ENCODE peak calls at places on chromosomes 3 and 15, in nine cellular contexts. One of them, this sample, is unnamed.

GRCh38 chr15:74365619-74366445 is 1.6 kb downstream of the CYP11A1 start:
- DNase-seq in IMR-90: peak; percentile 41
- DNase-seq in heart right ventricle: peak; percentile 44
- DNase-seq in DND-41: no peak
- DNase-seq in gastrocnemius medialis: no peak
- DNase-seq in CD8-positive, alpha-beta T cell: peak; percentile 27
- DNase-seq in upper lobe of right lung: peak; percentile 77
- DNase-seq in ovary: peak; percentile 75
- DNase-seq in endodermal cell: peak; percentile 87
- DNase-seq in this sample: peak; percentile 69

GRCh38 chr3:38315488-38316230 is 30.9 kb upstream of the XYLB start:
- DNase-seq in gastrocnemius medialis: no peak
- DNase-seq in IMR-90: no peak
- DNase-seq in endodermal cell: no peak
- DNase-seq in ovary: no peak
- DNase-seq in DND-41: no peak
- DNase-seq in upper lobe of right lung: no peak
- DNase-seq in heart right ventricle: no peak
- DNase-seq in CD8-positive, alpha-beta T cell: no peak
- DNase-seq in this sample: no peak

GRCh38 chr3:138861755-138862333 is 27.1 kb upstream of the PIK3CB start:
- DNase-seq in heart right ventricle: no peak
- DNase-seq in CD8-positive, alpha-beta T cell: no peak
- DNase-seq in gastrocnemius medialis: no peak
- DNase-seq in upper lobe of right lung: no peak
- DNase-seq in endodermal cell: peak; percentile 93
- DNase-seq in IMR-90: peak; percentile 81
- DNase-seq in DND-41: no peak
- DNase-seq in ovary: no peak
- DNase-seq in this sample: no peak

GRCh38 chr3:157534725-157535161 is 31.5 kb upstream of the VEPH1 start:
- DNase-seq in IMR-90: no peak
- DNase-seq in DND-41: no peak
- DNase-seq in endodermal cell: no peak
- DNase-seq in CD8-positive, alpha-beta T cell: no peak
- DNase-seq in ovary: no peak
- DNase-seq in gastrocnemius medialis: no peak
- DNase-seq in upper lobe of right lung: no peak
- DNase-seq in heart right ventricle: no peak
- DNase-seq in this sample: no peak

GRCh38 chr3:39192490-39193092 is at the start of gene XIRP1:
- DNase-seq in CD8-positive, alpha-beta T cell: no peak
- DNase-seq in endodermal cell: peak; percentile 35
- DNase-seq in IMR-90: peak; percentile 33
- DNase-seq in DND-41: no peak
- DNase-seq in heart right ventricle: peak; percentile 60
- DNase-seq in gastrocnemius medialis: peak; percentile 79
- DNase-seq in upper lobe of right lung: no peak
- DNase-seq in ovary: no peak
- DNase-seq in this sample: no peak

GRCh38 chr3:194379231-194379630 is 9.7 kb upstream of the LRRC15 start:
- DNase-seq in DND-41: no peak
- DNase-seq in IMR-90: no peak
- DNase-seq in upper lobe of right lung: peak; percentile 23
- DNase-seq in CD8-positive, alpha-beta T cell: no peak
- DNase-seq in ovary: no peak
- DNase-seq in heart right ventricle: no peak
- DNase-seq in endodermal cell: peak; percentile 34
- DNase-seq in gastrocnemius medialis: no peak
- DNase-seq in this sample: no peak

GRCh38 chr3:73955671-73956070 is 330.9 kb upstream of the PDZRN3 start:
- DNase-seq in heart right ventricle: no peak
- DNase-seq in ovary: no peak
- DNase-seq in endodermal cell: no peak
- DNase-seq in gastrocnemius medialis: no peak
- DNase-seq in DND-41: no peak
- DNase-seq in IMR-90: no peak
- DNase-seq in upper lobe of right lung: no peak
- DNase-seq in CD8-positive, alpha-beta T cell: no peak
- DNase-seq in this sample: no peak

GRCh38 chr3:122921791-122922651 is 105.5 kb downstream of the SEMA5B start:
- DNase-seq in gastrocnemius medialis: no peak
- DNase-seq in upper lobe of right lung: no peak
- DNase-seq in CD8-positive, alpha-beta T cell: no peak
- DNase-seq in DND-41: no peak
- DNase-seq in endodermal cell: peak; percentile 84
- DNase-seq in IMR-90: no peak
- DNase-seq in heart right ventricle: no peak
- DNase-seq in ovary: no peak
- DNase-seq in this sample: no peak

GRCh38 chr15:81301815-81302399 is 22.0 kb downstream of the STARD5 start:
- DNase-seq in endodermal cell: no peak
- DNase-seq in IMR-90: no peak
- DNase-seq in heart right ventricle: peak; percentile 27
- DNase-seq in gastrocnemius medialis: no peak
- DNase-seq in upper lobe of right lung: no peak
- DNase-seq in DND-41: no peak
- DNase-seq in CD8-positive, alpha-beta T cell: no peak
- DNase-seq in ovary: no peak
- DNase-seq in this sample: no peak

GRCh38 chr3:88013592-88013991 is 45.2 kb downstream of the CGGBP1 start:
- DNase-seq in upper lobe of right lung: no peak
- DNase-seq in heart right ventricle: no peak
- DNase-seq in ovary: no peak
- DNase-seq in DND-41: no peak
- DNase-seq in endodermal cell: no peak
- DNase-seq in CD8-positive, alpha-beta T cell: no peak
- DNase-seq in gastrocnemius medialis: no peak
- DNase-seq in IMR-90: no peak
- DNase-seq in this sample: no peak

GRCh38 chr15:66253643-66254363 is at the start of gene MEGF11:
- DNase-seq in endodermal cell: no peak
- DNase-seq in upper lobe of right lung: no peak
- DNase-seq in DND-41: no peak
- DNase-seq in ovary: peak; percentile 26
- DNase-seq in gastrocnemius medialis: no peak
- DNase-seq in heart right ventricle: no peak
- DNase-seq in IMR-90: peak; percentile 28
- DNase-seq in CD8-positive, alpha-beta T cell: no peak
- DNase-seq in this sample: no peak

GRCh38 chr3:186109897-186110803 is 1.3 kb upstream of the ETV5 start:
- DNase-seq in IMR-90: peak; percentile 21
- DNase-seq in endodermal cell: peak; percentile 80
- DNase-seq in upper lobe of right lung: peak; percentile 77
- DNase-seq in DND-41: no peak
- DNase-seq in gastrocnemius medialis: peak; percentile 43
- DNase-seq in heart right ventricle: no peak
- DNase-seq in ovary: no peak
- DNase-seq in CD8-positive, alpha-beta T cell: no peak
- DNase-seq in this sample: peak; percentile 32

GRCh38 chr3:178054505-178054904 is 481.7 kb upstream of the KCNMB2 start:
- DNase-seq in endodermal cell: no peak
- DNase-seq in gastrocnemius medialis: no peak
- DNase-seq in CD8-positive, alpha-beta T cell: no peak
- DNase-seq in heart right ventricle: no peak
- DNase-seq in IMR-90: no peak
- DNase-seq in ovary: no peak
- DNase-seq in upper lobe of right lung: no peak
- DNase-seq in DND-41: no peak
- DNase-seq in this sample: no peak

GRCh38 chr3:49132437-49133225 is at the start of gene LAMB2:
- DNase-seq in IMR-90: peak; percentile 74
- DNase-seq in upper lobe of right lung: peak; percentile 80
- DNase-seq in ovary: peak; percentile 83
- DNase-seq in CD8-positive, alpha-beta T cell: no peak
- DNase-seq in gastrocnemius medialis: peak; percentile 59
- DNase-seq in DND-41: no peak
- DNase-seq in heart right ventricle: peak; percentile 90
- DNase-seq in endodermal cell: peak; percentile 94
- DNase-seq in this sample: peak; percentile 80

DNA sequence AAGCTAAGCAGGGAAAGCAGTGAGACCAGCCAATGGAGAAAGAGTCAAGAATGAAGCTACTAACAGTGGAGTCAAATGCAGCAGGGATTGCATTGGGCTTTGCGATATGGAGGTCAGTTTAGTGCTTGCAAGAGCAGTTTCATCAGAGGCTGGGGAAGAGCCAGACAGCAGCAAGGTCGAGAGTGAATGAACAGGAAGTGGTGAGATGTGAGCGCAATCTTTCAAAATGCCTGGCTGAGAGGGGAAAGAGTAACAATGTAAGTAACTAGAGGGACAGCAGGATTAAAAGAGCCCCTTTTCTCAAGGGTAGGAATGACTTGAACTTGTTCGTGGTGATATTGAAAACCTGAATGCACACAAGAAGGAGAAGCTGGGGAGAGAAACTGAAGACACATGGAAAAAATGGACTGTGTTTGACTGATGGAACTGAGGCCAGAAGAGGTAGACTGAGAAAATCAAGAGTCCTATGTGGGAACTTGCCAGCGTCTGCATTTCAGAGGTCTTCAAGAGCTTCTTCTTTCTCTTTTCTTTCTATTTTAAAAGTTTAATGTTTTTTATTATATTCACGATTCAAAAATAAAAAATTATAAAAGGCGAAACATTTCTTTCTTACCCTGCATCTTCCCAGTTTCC is 30.6 kb upstream of the GPR160 start:
- DNase-seq in upper lobe of right lung: no peak
- DNase-seq in ovary: no peak
- DNase-seq in CD8-positive, alpha-beta T cell: peak; percentile 19
- DNase-seq in heart right ventricle: no peak
- DNase-seq in endodermal cell: no peak
- DNase-seq in DND-41: peak; percentile 79
- DNase-seq in gastrocnemius medialis: no peak
- DNase-seq in IMR-90: peak; percentile 84
- DNase-seq in this sample: no peak
- TF ChIP-seq CTCF in upper lobe of right lung: no peak
- TF ChIP-seq CTCF in ovary: no peak
- TF ChIP-seq CTCF in CD8-positive, alpha-beta T cell: no peak
- TF ChIP-seq CTCF in heart right ventricle: no peak
- TF ChIP-seq CTCF in endodermal cell: no peak
- TF ChIP-seq CTCF in DND-41: no peak
- TF ChIP-seq CTCF in gastrocnemius medialis: no peak
- TF ChIP-seq CTCF in IMR-90: no peak
- TF ChIP-seq CTCF in this sample: no peak

GRCh38 chr3:13495921-13496723 is 16.0 kb downstream of the HDAC11 start:
- DNase-seq in ovary: peak; percentile 77
- DNase-seq in heart right ventricle: peak; percentile 79
- DNase-seq in endodermal cell: peak; percentile 93
- DNase-seq in gastrocnemius medialis: peak; percentile 76
- DNase-seq in IMR-90: peak; percentile 79
- DNase-seq in CD8-positive, alpha-beta T cell: peak; percentile 68
- DNase-seq in upper lobe of right lung: peak; percentile 82
- DNase-seq in DND-41: peak; percentile 82
- DNase-seq in this sample: peak; percentile 74
- H3K4me3 ChIP-seq in ovary: no peak overlapping the region
- H3K4me3 ChIP-seq in heart right ventricle: no peak overlapping the region
- H3K4me3 ChIP-seq in endodermal cell: no peak overlapping the region
- H3K4me3 ChIP-seq in gastrocnemius medialis: no peak overlapping the region
- H3K4me3 ChIP-seq in IMR-90: no peak overlapping the region
- H3K4me3 ChIP-seq in CD8-positive, alpha-beta T cell: no peak overlapping the region
- H3K4me3 ChIP-seq in upper lobe of right lung: no peak overlapping the region
- H3K4me3 ChIP-seq in DND-41: no peak overlapping the region
- H3K4me3 ChIP-seq in this sample: no peak overlapping the region

GRCh38 chr3:43016513-43016865 is 37.4 kb downstream of the GASK1A start:
- DNase-seq in IMR-90: no peak
- DNase-seq in endodermal cell: peak; percentile 9
- DNase-seq in gastrocnemius medialis: no peak
- DNase-seq in ovary: no peak
- DNase-seq in DND-41: peak; percentile 52
- DNase-seq in heart right ventricle: no peak
- DNase-seq in CD8-positive, alpha-beta T cell: no peak
- DNase-seq in upper lobe of right lung: no peak
- DNase-seq in this sample: no peak

GRCh38 chr3:43017038-43017437 is 37.9 kb downstream of the GASK1A start:
- DNase-seq in DND-41: no peak
- DNase-seq in upper lobe of right lung: no peak
- DNase-seq in CD8-positive, alpha-beta T cell: no peak
- DNase-seq in IMR-90: no peak
- DNase-seq in heart right ventricle: no peak
- DNase-seq in gastrocnemius medialis: no peak
- DNase-seq in ovary: no peak
- DNase-seq in endodermal cell: no peak
- DNase-seq in this sample: no peak

GRCh38 chr3:43017593-43018195 is 38.6 kb downstream of the GASK1A start:
- DNase-seq in endodermal cell: peak; percentile 33
- DNase-seq in upper lobe of right lung: no peak
- DNase-seq in ovary: no peak
- DNase-seq in CD8-positive, alpha-beta T cell: no peak
- DNase-seq in gastrocnemius medialis: no peak
- DNase-seq in IMR-90: no peak
- DNase-seq in heart right ventricle: no peak
- DNase-seq in DND-41: no peak
- DNase-seq in this sample: no peak

GRCh38 chr3:43022111-43022510 is 43.0 kb downstream of the GASK1A start:
- DNase-seq in CD8-positive, alpha-beta T cell: no peak
- DNase-seq in heart right ventricle: no peak
- DNase-seq in DND-41: no peak
- DNase-seq in gastrocnemius medialis: no peak
- DNase-seq in endodermal cell: no peak
- DNase-seq in IMR-90: no peak
- DNase-seq in upper lobe of right lung: no peak
- DNase-seq in ovary: no peak
- DNase-seq in this sample: no peak

DNA sequence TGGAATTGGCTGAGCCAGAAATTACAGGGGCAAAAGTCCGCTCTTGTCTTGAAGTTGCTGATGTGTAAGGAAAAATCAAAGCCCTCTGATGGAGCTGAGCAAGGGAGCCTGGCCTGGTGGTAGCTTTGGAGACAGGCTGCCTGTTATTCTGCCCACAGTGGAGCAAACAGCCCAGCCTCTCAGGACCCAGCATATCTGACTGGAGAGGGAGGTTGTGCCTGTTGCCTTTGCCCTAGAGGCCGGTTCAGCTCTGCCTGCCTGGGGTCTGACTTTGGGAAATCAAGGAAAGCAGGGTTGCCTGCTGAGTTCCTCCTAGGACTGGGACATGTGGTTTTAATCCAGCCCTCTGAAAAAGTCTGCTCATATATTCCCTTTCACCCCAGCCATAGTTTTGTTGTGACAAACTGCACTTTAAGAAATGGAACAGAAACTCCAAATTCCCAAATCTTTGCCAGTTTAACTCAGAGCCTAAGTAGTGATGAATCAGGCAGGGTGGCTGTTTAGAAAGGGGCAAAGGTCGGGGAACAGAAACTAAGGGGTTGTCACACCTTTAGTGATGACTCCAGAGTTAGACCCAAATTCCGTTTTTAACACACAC is 40.2 kb downstream of the GASK1A start:
- DNase-seq in heart right ventricle: no peak
- DNase-seq in CD8-positive, alpha-beta T cell: no peak
- DNase-seq in ovary: no peak
- DNase-seq in gastrocnemius medialis: no peak
- DNase-seq in DND-41: no peak
- DNase-seq in IMR-90: no peak
- DNase-seq in upper lobe of right lung: no peak
- DNase-seq in endodermal cell: peak; percentile 35
- DNase-seq in this sample: no peak
- H3K9me3 ChIP-seq in heart right ventricle: no peaks in the 10 kb centered on the region
- H3K9me3 ChIP-seq in CD8-positive, alpha-beta T cell: peaks cover 29% of the 10 kb centered on the region
- H3K9me3 ChIP-seq in ovary: no peaks in the 10 kb centered on the region
- H3K9me3 ChIP-seq in gastrocnemius medialis: no peaks in the 10 kb centered on the region
- H3K9me3 ChIP-seq in DND-41: peaks cover 30% of the 10 kb centered on the region
- H3K9me3 ChIP-seq in IMR-90: peaks cover 5% of the 10 kb centered on the region
- H3K9me3 ChIP-seq in upper lobe of right lung: no peaks in the 10 kb centered on the region
- H3K9me3 ChIP-seq in endodermal cell: peaks cover 10% of the 10 kb centered on the region
- H3K9me3 ChIP-seq in this sample: no peaks in the 10 kb centered on the region

GRCh38 chr15:58852347-58852746 is 81.1 kb downstream of the SLTM start:
- DNase-seq in gastrocnemius medialis: no peak
- DNase-seq in IMR-90: no peak
- DNase-seq in ovary: no peak
- DNase-seq in endodermal cell: no peak
- DNase-seq in heart right ventricle: no peak
- DNase-seq in CD8-positive, alpha-beta T cell: no peak
- DNase-seq in DND-41: no peak
- DNase-seq in upper lobe of right lung: no peak
- DNase-seq in this sample: no peak
- TF ChIP-seq CTCF in gastrocnemius medialis: no peak
- TF ChIP-seq CTCF in IMR-90: no peak
- TF ChIP-seq CTCF in ovary: no peak
- TF ChIP-seq CTCF in endodermal cell: peak; percentile 60
- TF ChIP-seq CTCF in heart right ventricle: no peak
- TF ChIP-seq CTCF in CD8-positive, alpha-beta T cell: no peak
- TF ChIP-seq CTCF in DND-41: no peak
- TF ChIP-seq CTCF in upper lobe of right lung: no peak
- TF ChIP-seq CTCF in this sample: no peak

This sample was measured in uterus.